ENCODE peak calls at places on chromosomes 5 and 9, in six cellular contexts. C is activated gamma-delta T cell treated with anti-CD3 and anti-CD28 coated beads, Interleukin-2, amount 50 U/mL, for 16 hours; O is H4; Y is NCI-H460; W is cardiac fibroblast; D is left cardiac atrium. R is an unnamed sample.

GRCh38 chr5:95382843-95383242 is 8.3 kb upstream of the FAM81B start:
- DNase-seq in C (no peak), O (peak), Y (no peak), W (no peak), D (no peak), R (no peak)

GRCh38 chr9:136622538-136622948 is 40.2 kb upstream of the EGFL7 start:
- DNase-seq in C (no peak), O (no peak), Y (no peak), W (no peak), D (no peak), R (no peak)

GRCh38 chr9:134144801-134145200 is 8.9 kb downstream of the WDR5 start:
- DNase-seq in C (no peak), O (no peak), Y (no peak), W (no peak), D (no peak), R (no peak)

GRCh38 chr5:88235346-88235745 is 33.3 kb downstream of the TMEM161B start:
- DNase-seq in C (no peak), O (no peak), Y (no peak), W (no peak), D (no peak), R (no peak)

GRCh38 chr9:134396258-134396742 is 70.0 kb downstream of the RXRA start:
- DNase-seq in C (peak), O (no peak), Y (no peak), W (no peak), D (no peak), R (no peak)

GRCh38 chr9:116323012-116323411 is 169.4 kb downstream of the PAPPA start:
- DNase-seq in C (no peak), O (no peak), Y (no peak), W (no peak), D (no peak), R (no peak)

GRCh38 chr5:143350790-143351603 is 52.5 kb downstream of the NR3C1 start:
- DNase-seq in C (no peak), O (peak), Y (no peak), W (peak), D (no peak), R (peak)

GRCh38 chr5:102866315-102866693 is 111.2 kb downstream of the PAM start:
- DNase-seq in C (no peak), O (no peak), Y (no peak), W (peak), D (no peak), R (no peak)

GRCh38 chr5:170479484-170479883 is 24.3 kb upstream of the KCNIP1 start:
- DNase-seq in C (no peak), O (peak), Y (no peak), W (peak), D (no peak), R (peak)

R was measured in A549.